ENCODE peak calls at places on chromosome 17, in eight cellular contexts. K is RWPE2, H is fibroblast of mammary gland, U is thyroid gland, M is lower lobe of right lung, D is mammary epithelial cell, R is BJ, Q is GM12864. T is an unnamed sample.

GRCh38 chr17:7560172-7561027 is 1.3 kb upstream of the SENP3 start:
- DNase-seq in D (peak; percentile 70), M (peak; percentile 80), H (peak; percentile 65), R (no peak), U (peak; percentile 67), K (no peak), Q (no peak), T (no peak)

GRCh38 chr17:48593126-48593829 is at the start of gene HOXB5:
- DNase-seq in D (no peak), U (no peak), R (no peak), K (no peak), H (no peak), Q (no peak), M (no peak), T (no peak)

GRCh38 chr17:34139996-34140395 is 115.1 kb upstream of the CCL2 start:
- DNase-seq in R (no peak), Q (no peak), K (no peak), D (no peak), U (no peak), M (no peak), H (no peak), T (no peak)

GRCh38 chr17:14755002-14755401 is 454.1 kb downstream of the HS3ST3B1 start:
- DNase-seq in U (no peak), Q (no peak), H (peak; percentile 55), M (no peak), K (no peak), R (peak; percentile 25), D (peak; percentile 43), T (peak; percentile 47)

GRCh38 chr17:78387982-78388941 is 9.8 kb downstream of the PGS1 start:
- DNase-seq in R (no peak), K (no peak), H (no peak), Q (peak; percentile 61), U (peak; percentile 82), D (no peak), M (no peak), T (no peak)

GRCh38 chr17:10729334-10730193 is at the start of gene TMEM220:
- DNase-seq in H (peak; percentile 63), Q (no peak), D (peak; percentile 5), U (peak; percentile 85), K (no peak), R (peak; percentile 33), M (peak; percentile 87), T (peak; percentile 24)

GRCh38 chr17:62824290-62825135 is 16.4 kb upstream of the MARCHF10 start:
- DNase-seq in M (no peak), U (no peak), K (peak; percentile 89), R (peak; percentile 89), Q (no peak), D (peak; percentile 96), H (peak; percentile 97), T (peak; percentile 96)

GRCh38 chr17:19937522-19937921 is 40.1 kb downstream of the AKAP10 start:
- DNase-seq in M (no peak), Q (no peak), U (no peak), D (no peak), H (no peak), K (no peak), R (no peak), T (no peak)

GRCh38 chr17:82050761-82051641 is 610 bp downstream of the RFNG start:
- DNase-seq in R (no peak), K (no peak), D (no peak), H (no peak), Q (no peak), U (no peak), M (no peak), T (no peak)

DNA sequence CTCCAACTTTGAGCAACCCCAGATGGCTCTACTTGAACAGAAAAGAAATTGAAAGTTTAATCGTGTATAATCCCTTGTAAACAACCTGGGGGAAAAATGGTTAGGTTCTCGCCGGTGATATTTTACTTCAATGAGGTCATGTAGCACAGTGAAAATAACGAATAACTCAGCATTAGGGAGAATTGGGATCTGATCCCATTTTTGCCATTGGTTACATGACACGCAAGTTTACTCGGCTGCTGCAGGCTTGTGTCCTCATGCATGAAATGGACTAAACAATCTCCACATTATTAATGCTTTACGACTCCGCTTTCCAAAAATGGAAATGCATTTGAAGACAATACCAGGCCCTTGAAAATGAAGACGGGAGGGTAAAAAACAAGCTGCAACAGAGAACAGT is 45.5 kb upstream of the LRRC37A3 start:
- DNase-seq in K (no peak), H (no peak), M (no peak), R (no peak), U (no peak), Q (no peak), D (no peak), T (no peak)
- H3K4me3 ChIP-seq in K (no peak overlapping the region), H (no peak overlapping the region), M (no peak overlapping the region), R (no peak overlapping the region), U (no peak overlapping the region), Q (no peak overlapping the region), D (no peak overlapping the region), T (no peak overlapping the region)

GRCh38 chr17:64019486-64020067 is 856 bp downstream of the ICAM2 start:
- DNase-seq in U (no peak), D (no peak), R (no peak), H (no peak), Q (no peak), K (peak; percentile 2), M (no peak), T (no peak)
- H3K4me3 ChIP-seq in U (no peak overlapping the region), D (no peak overlapping the region), R (no peak overlapping the region), H (no peak overlapping the region), Q (peak overlapping the region; percentile 76), K (no peak overlapping the region), M (peak overlapping the region; percentile 64), T (no peak overlapping the region)

DNA sequence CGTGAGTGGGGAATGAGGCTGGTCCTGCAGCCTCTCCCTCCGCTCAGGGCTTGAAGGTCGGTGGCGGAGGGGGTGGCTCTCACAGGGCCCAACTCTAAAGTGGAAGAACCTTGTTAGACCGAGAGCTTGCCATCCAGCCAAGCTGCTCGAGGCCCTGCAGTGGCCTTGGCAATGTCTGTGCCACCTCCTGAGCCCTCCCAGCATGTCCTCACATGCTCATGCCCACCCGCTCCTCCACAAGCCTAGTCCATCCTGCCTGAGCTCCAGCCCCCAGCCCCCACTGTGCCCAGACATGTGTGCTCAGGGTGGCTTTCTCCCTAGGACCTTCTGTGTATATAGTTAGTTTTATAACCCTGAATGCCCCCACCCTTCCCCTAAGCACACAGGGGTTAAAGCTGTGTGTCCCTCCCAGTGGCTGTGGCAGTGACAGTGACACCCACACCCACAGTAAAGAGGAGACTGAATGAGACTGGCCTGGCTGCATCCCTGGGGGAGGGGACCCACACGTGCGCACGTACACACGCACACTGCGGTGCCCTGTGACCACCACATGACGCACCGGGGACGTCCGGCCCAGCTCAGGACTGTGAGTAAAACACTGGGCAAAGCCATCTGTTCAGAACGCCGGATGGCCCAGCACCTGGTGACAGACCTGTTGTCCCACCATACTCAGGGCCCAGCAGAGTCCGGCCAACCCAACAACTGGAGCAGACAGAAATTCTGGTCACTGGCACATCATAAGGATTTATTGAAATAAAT is 15.6 kb downstream of the PDK2 start:
- DNase-seq in M (no peak), R (no peak), U (no peak), Q (no peak), D (no peak), K (no peak), H (no peak), T (no peak)
- H3K4me3 ChIP-seq in M (no peak overlapping the region), R (no peak overlapping the region), U (no peak overlapping the region), Q (no peak overlapping the region), D (no peak overlapping the region), K (no peak overlapping the region), H (no peak overlapping the region), T (no peak overlapping the region)

GRCh38 chr17:47161988-47162622 is 27.0 kb downstream of the CDC27 start:
- DNase-seq in K (no peak), R (no peak), D (no peak), U (no peak), H (no peak), M (no peak), Q (no peak), T (no peak)

GRCh38 chr17:47164263-47164662 is 24.8 kb downstream of the CDC27 start:
- DNase-seq in H (no peak), M (no peak), U (no peak), D (no peak), R (no peak), Q (no peak), K (no peak), T (no peak)

GRCh38 chr17:47159315-47159714 is 29.8 kb downstream of the CDC27 start:
- DNase-seq in D (no peak), H (no peak), M (no peak), U (no peak), Q (no peak), K (no peak), R (no peak), T (no peak)

GRCh38 chr17:47170710-47171109 is 18.4 kb downstream of the CDC27 start:
- DNase-seq in K (no peak), R (no peak), D (no peak), U (no peak), Q (no peak), M (no peak), H (no peak), T (no peak)

DNA sequence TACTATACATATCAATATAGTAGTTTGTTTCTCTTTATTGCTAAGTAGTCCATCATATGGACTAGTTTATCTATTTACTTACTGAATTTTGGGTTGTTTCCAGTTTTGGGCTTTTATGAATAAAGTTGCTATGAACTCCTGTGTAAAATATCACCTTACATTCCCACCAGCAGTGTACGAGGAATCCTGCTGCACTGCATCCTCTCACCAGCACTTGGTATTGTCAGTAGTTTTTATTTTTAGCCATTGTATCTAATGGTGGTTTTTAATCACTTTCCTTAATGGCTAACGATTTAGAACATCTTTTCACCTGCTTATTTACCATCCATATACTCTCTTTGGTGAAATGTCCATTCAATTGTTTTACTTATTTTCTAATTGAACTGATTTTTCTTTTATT is 24.0 kb downstream of the CDC27 start:
- DNase-seq in U (no peak), R (no peak), Q (no peak), M (no peak), H (no peak), K (no peak), D (no peak), T (no peak)
- H3K4me3 ChIP-seq in U (no peak overlapping the region), R (no peak overlapping the region), Q (no peak overlapping the region), M (no peak overlapping the region), H (no peak overlapping the region), K (no peak overlapping the region), D (no peak overlapping the region), T (no peak overlapping the region)

DNA sequence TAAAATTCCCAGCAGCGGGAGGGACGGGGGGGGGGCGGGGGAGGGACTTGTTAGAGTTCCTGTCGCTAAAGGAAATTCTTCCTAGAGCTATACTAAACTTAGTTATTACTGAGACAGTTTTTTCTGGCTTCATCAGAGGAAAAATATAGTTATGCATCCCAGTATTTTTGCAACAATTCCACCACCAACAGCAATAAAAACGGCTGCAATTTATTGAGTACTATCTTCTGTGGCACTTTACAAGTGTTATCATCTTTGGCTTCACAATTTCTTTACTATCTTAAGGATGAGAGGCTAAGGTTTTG is 6.9 kb upstream of the DHRS7B start:
- DNase-seq in H (no peak), R (no peak), D (no peak), U (no peak), M (no peak), K (no peak), Q (no peak), T (no peak)
- H3K4me3 ChIP-seq in H (no peak overlapping the region), R (no peak overlapping the region), D (no peak overlapping the region), U (no peak overlapping the region), M (no peak overlapping the region), K (no peak overlapping the region), Q (no peak overlapping the region), T (no peak overlapping the region)

T was measured in skeletal muscle cell.